ENCODE peak calls at places on chromosomes 2 and 18, in six cellular contexts. X is suprapubic skin, I is GM06990, N is SK-N-SH, P is astrocyte of the spinal cord, O is stomach. R is an unnamed sample.

GRCh38 chr2:53334610-53335009 is 433.0 kb upstream of the CHAC2 start:
- DNase-seq in X (no peak), I (no peak), N (no peak), P (no peak), O (no peak), R (no peak)

GRCh38 chr18:23272498-23273232 is 137.4 kb downstream of the CABLES1 start:
- DNase-seq in X (no peak), I (no peak), N (no peak), P (no peak), O (no peak), R (no peak)

GRCh38 chr18:59623456-59624383 is 73.5 kb downstream of the CCBE1 start:
- DNase-seq in X (no peak), I (no peak), N (no peak), P (peak; percentile 53), O (no peak), R (peak; percentile 43)

GRCh38 chr2:168620554-168620953 is 164.5 kb downstream of the CERS6 start:
- DNase-seq in X (no peak), I (no peak), N (no peak), P (no peak), O (no peak), R (no peak)

GRCh38 chr2:99831772-99832171 is 310.6 kb downstream of the AFF3 start:
- DNase-seq in X (no peak), I (no peak), N (no peak), P (no peak), O (no peak), R (no peak)

GRCh38 chr18:61554117-61554776 is 221.0 kb downstream of the CDH20 start:
- DNase-seq in X (no peak), I (no peak), N (no peak), P (no peak), O (no peak), R (no peak)

GRCh38 chr2:185700883-185701282 is 37.7 kb upstream of the FSIP2 start:
- DNase-seq in X (no peak), I (no peak), N (no peak), P (no peak), O (no peak), R (no peak)

GRCh38 chr2:1748741-1749488 is 4.6 kb upstream of the PXDN start:
- DNase-seq in X (no peak), I (no peak), N (no peak), P (no peak), O (peak; percentile 17), R (no peak)

GRCh38 chr18:7815797-7816196 is 248.7 kb downstream of the PTPRM start:
- DNase-seq in X (no peak), I (no peak), N (no peak), P (no peak), O (no peak), R (no peak)

GRCh38 chr2:241184901-241185300 is 3.6 kb upstream of the ANO7 start:
- DNase-seq in X (no peak), I (no peak), N (no peak), P (no peak), O (no peak), R (peak; percentile 47)

GRCh38 chr18:79849328-79850207 is 51.8 kb downstream of the KCNG2 start:
- DNase-seq in X (no peak), I (no peak), N (no peak), P (no peak), O (no peak), R (no peak)

GRCh38 chr2:82837588-82838304 is 1621.3 kb downstream of the SUCLG1 start:
- DNase-seq in X (no peak), I (no peak), N (no peak), P (peak; percentile 90), O (no peak), R (peak; percentile 76)

GRCh38 chr2:186903183-186903582 is 54.2 kb upstream of the ZSWIM2 start:
- DNase-seq in X (no peak), I (no peak), N (peak; percentile 3), P (peak; percentile 44), O (no peak), R (no peak)

GRCh38 chr18:10041180-10041579 is 127.4 kb downstream of the VAPA start:
- DNase-seq in X (no peak), I (no peak), N (no peak), P (peak; percentile 55), O (no peak), R (peak; percentile 64)

GRCh38 chr2:27308359-27308875 is at the start of gene UCN:
- DNase-seq in X (no peak), I (no peak), N (peak; percentile 82), P (peak; percentile 17), O (no peak), R (no peak)

GRCh38 chr2:148244593-148245292 is 223.9 kb downstream of the MBD5 start:
- DNase-seq in X (no peak), I (no peak), N (no peak), P (peak; percentile 48), O (no peak), R (peak; percentile 83)

GRCh38 chr2:2775018-2775417 is 443.9 kb upstream of the MYT1L start:
- DNase-seq in X (no peak), I (no peak), N (no peak), P (no peak), O (no peak), R (no peak)

GRCh38 chr2:164621761-164622105 is 451 bp upstream of the GRB14 start:
- DNase-seq in X (no peak), I (no peak), N (no peak), P (no peak), O (no peak), R (no peak)

GRCh38 chr2:120771556-120772208 is 36.0 kb downstream of the GLI2 start:
- DNase-seq in X (no peak), I (no peak), N (no peak), P (peak; percentile 95), O (no peak), R (peak; percentile 95)

GRCh38 chr18:50159654-50160046 is 35.3 kb downstream of the MYO5B start:
- DNase-seq in X (no peak), I (no peak), N (no peak), P (no peak), O (no peak), R (no peak)

GRCh38 chr18:48405108-48405507 is 4.1 kb downstream of the ZBTB7C start:
- DNase-seq in X (no peak), I (no peak), N (peak; percentile 33), P (peak; percentile 47), O (no peak), R (peak; percentile 75)

GRCh38 chr2:176084629-176085119 is 912 bp upstream of the EVX2 start:
- DNase-seq in X (no peak), I (no peak), N (no peak), P (no peak), O (no peak), R (no peak)

GRCh38 chr2:238846503-238847431 is 1.1 kb upstream of the TWIST2 start:
- DNase-seq in X (no peak), I (no peak), N (no peak), P (peak; percentile 48), O (no peak), R (peak; percentile 67)

GRCh38 chr2:15269043-15269442 is 292.1 kb downstream of the NBAS start:
- DNase-seq in X (no peak), I (no peak), N (no peak), P (no peak), O (no peak), R (no peak)

GRCh38 chr2:102473020-102473419 is at the start of gene SLC9A4:
- DNase-seq in X (no peak), I (no peak), N (peak; percentile 34), P (peak; percentile 45), O (peak; percentile 85), R (peak; percentile 12)

GRCh38 chr2:63977904-63978303 is 41.3 kb downstream of the VPS54 start:
- DNase-seq in X (no peak), I (peak; percentile 24), N (no peak), P (no peak), O (no peak), R (no peak)

DNA sequence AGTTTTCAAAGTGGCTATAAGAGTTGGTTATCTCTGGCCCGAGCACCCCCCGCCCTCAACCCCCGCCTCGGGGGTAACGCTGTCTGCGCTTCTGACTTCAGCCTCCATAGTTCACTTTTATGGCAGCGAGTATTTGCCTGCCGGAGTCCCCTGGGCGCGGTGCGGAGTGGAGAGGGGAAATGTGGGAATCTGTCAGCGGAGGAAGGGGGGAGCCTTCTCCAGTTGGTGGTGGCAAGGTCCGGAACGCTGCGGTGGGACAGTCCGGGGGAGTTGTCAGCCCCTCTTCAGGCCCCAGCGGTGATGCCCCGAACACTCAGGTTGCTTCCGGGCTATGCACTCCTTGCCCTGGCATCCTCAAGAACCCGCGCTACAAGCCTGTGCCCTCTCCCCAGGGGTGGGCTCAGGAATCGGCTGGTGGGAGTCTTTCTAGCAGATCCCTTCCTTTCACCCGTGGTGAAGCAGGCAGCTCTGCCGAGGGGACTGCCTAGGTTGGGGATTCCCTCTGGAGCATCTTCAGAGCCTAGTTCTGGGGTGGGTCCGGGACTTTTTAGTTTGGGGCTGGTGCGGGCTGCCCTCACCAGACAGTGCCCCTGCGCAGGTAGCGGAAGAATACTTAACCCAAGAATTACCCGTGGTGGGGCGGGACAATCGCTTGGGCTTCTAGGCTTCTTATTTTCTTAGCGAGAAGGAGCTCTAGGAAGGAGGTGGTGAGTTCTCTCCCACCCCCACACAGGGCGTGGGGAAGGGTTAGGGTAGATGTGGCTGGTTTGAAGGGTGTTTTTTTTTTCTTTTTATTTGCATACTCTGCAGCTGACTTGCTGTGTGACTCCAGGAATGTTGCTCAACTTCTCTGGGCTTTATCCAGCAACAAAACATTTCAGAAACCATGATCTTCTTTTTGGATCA is 1.6 kb downstream of the ATOH8 start:
- DNase-seq in X (no peak), I (no peak), N (no peak), P (peak; percentile 29), O (no peak), R (peak; percentile 42)
- H3K4me3 ChIP-seq in X (peak overlapping the region; percentile 59), I (no peak overlapping the region), N (peak overlapping the region; percentile 79), P (peak overlapping the region; percentile 82), O (peak overlapping the region; percentile 92), R (peak overlapping the region; percentile 67)

DNA sequence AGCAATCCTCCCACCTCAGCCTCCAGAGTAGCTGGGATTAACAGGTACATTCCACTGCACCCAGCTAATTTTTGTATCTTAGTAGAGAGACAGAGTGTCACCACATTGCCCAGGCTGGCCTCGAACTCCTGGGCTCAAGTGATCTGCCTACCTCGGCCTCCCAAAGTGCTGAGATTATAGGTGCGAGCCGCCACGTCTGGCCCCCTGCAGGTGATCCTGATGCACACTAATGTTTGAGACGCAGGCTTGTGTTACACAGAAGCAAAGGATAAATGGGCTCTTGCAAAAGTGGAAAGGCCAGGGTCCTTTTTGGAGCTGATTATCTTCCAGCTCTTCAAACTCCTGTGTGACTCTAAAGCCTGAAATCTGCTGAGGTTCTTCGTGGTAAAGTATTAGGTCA is 84.2 kb downstream of the TGFA start:
- DNase-seq in X (no peak), I (no peak), N (no peak), P (no peak), O (no peak), R (no peak)
- TF ChIP-seq CTCF in X (no peak), I (no peak), N (no peak), P (no peak), O (no peak), R (no peak)

GRCh38 chr2:215879977-215880940 is 133.1 kb downstream of the MREG start:
- DNase-seq in X (no peak), I (no peak), N (no peak), P (no peak), O (no peak), R (no peak)
- H3K4me3 ChIP-seq in X (no peak overlapping the region), I (no peak overlapping the region), N (no peak overlapping the region), P (no peak overlapping the region), O (no peak overlapping the region), R (no peak overlapping the region)

DNA sequence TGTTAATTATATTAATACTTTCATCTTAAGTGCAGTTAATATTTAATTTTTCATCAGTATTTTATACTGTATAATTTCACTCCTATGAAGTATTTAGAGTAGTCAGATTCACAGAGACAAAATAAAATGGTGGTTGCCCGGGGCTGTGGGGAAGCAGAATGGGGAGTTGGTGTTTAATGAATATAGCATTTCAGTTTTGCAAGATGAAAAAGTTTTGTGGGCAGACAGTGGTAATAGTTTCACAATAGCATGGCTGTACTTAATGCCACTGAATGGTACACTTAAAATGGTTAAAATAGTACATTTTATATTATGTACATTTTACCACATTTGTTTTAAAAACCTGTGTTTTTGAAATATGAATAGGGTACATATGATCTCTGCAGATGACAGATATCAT is 31.2 kb downstream of the CFAP221 start:
- DNase-seq in X (no peak), I (no peak), N (no peak), P (no peak), O (no peak), R (no peak)
- TF ChIP-seq CTCF in X (no peak), I (no peak), N (no peak), P (no peak), O (no peak), R (no peak)